ENCODE peak calls at places on chromosomes 3 and 15, in eight cellular contexts. X is NCI-H69; R is frontal cortex; S is AG09319; F is body of pancreas; V is iPS-NIHi11; H is effector memory CD8-positive, alpha-beta T cell; N is amniotic stem cell. E is an unnamed sample.

GRCh38 chr3:177491301-177492031 is 294.2 kb upstream of the TBL1XR1 start:
- DNase-seq in H (no peak), N (no peak), S (no peak), X (peak), R (peak), V (no peak), F (no peak), E (no peak)

GRCh38 chr15:28955160-28955502 is 69.4 kb downstream of the APBA2 start:
- DNase-seq in V (no peak), N (no peak), R (no peak), S (no peak), X (peak), H (peak), F (no peak), E (no peak)

GRCh38 chr15:48644827-48645557 is 517 bp downstream of the FBN1 start:
- DNase-seq in S (no peak), H (no peak), N (no peak), V (peak), R (peak), F (no peak), X (peak), E (peak)

GRCh38 chr3:126266291-126266840 is 86.0 kb upstream of the ALDH1L1 start:
- DNase-seq in R (no peak), V (peak), S (no peak), F (peak), N (no peak), H (no peak), X (no peak), E (peak)

GRCh38 chr15:43748376-43748775 is 2.1 kb downstream of the PDIA3 start:
- DNase-seq in H (no peak), R (no peak), X (no peak), S (no peak), N (no peak), V (no peak), F (no peak), E (peak)

GRCh38 chr3:143763568-143764162 is 84.6 kb downstream of the SLC9A9 start:
- DNase-seq in F (no peak), H (no peak), N (no peak), S (no peak), R (no peak), X (peak), V (no peak), E (peak)

GRCh38 chr15:100114100-100114499 is 227.7 kb downstream of the ADAMTS17 start:
- DNase-seq in N (no peak), F (peak), S (no peak), X (no peak), V (no peak), H (no peak), R (peak), E (no peak)

GRCh38 chr3:186622651-186623310 is 9.9 kb downstream of the AHSG start:
- DNase-seq in F (no peak), N (no peak), S (no peak), R (no peak), V (no peak), H (no peak), X (no peak), E (no peak)

GRCh38 chr3:187011915-187012314 is 81.6 kb downstream of the ST6GAL1 start:
- DNase-seq in F (peak), N (no peak), S (no peak), R (no peak), H (no peak), V (no peak), X (no peak), E (no peak)

GRCh38 chr15:35306361-35306981 is 221.4 kb upstream of the NANOGP8 start:
- DNase-seq in F (no peak), V (peak), S (no peak), N (no peak), R (no peak), X (peak), H (no peak), E (peak)

GRCh38 chr3:126304291-126304690 is 52.9 kb downstream of the KLF15 start:
- DNase-seq in N (no peak), V (no peak), H (no peak), X (no peak), S (no peak), R (no peak), F (no peak), E (no peak)

GRCh38 chr3:62186967-62187366 is 186.4 kb downstream of the FEZF2 start:
- DNase-seq in V (peak), R (no peak), S (no peak), H (no peak), N (no peak), X (peak), F (no peak), E (peak)

GRCh38 chr3:140695361-140696061 is 17.6 kb downstream of the TRIM42 start:
- DNase-seq in V (no peak), X (no peak), R (no peak), H (no peak), F (no peak), N (no peak), S (no peak), E (no peak)

GRCh38 chr3:8550619-8551018 is 49.0 kb downstream of the LMCD1 start:
- DNase-seq in V (no peak), S (no peak), N (no peak), H (no peak), F (no peak), R (no peak), X (no peak), E (no peak)

GRCh38 chr15:66251065-66251789 is 2.3 kb downstream of the MEGF11 start:
- DNase-seq in F (no peak), S (no peak), R (no peak), H (no peak), V (no peak), X (peak), N (no peak), E (peak)

GRCh38 chr3:111070772-111071256 is 802 bp upstream of the NECTIN3 start:
- DNase-seq in V (no peak), H (peak), X (no peak), R (no peak), S (no peak), N (no peak), F (no peak), E (peak)

GRCh38 chr3:124887177-124887995 is at the start of gene ITGB5:
- DNase-seq in H (no peak), S (peak), V (peak), R (peak), F (peak), N (peak), X (peak), E (peak)

GRCh38 chr3:111862415-111862814 is 3.4 kb downstream of the PHLDB2 start:
- DNase-seq in F (no peak), V (no peak), N (no peak), R (no peak), X (no peak), S (no peak), H (no peak), E (no peak)

GRCh38 chr15:82663186-82663600 is 16.0 kb upstream of the CPEB1 start:
- DNase-seq in R (no peak), H (peak), N (no peak), F (peak), V (peak), X (no peak), S (no peak), E (peak)

GRCh38 chr3:153165211-153165815 is 3.3 kb downstream of the RAP2B start:
- DNase-seq in S (no peak), H (no peak), F (no peak), R (no peak), X (no peak), V (no peak), N (no peak), E (peak)

GRCh38 chr15:46892621-46893160 is 824.6 kb upstream of the SEMA6D start:
- DNase-seq in N (peak), H (no peak), X (peak), V (no peak), R (no peak), F (no peak), S (no peak), E (no peak)

GRCh38 chr3:183555541-183556081 is at the start of gene KLHL6:
- DNase-seq in R (no peak), H (peak), V (no peak), N (no peak), S (no peak), X (peak), F (peak), E (no peak)

GRCh38 chr3:76308541-76308940 is 523.2 kb upstream of the ZNF717 start:
- DNase-seq in V (no peak), N (peak), H (no peak), F (no peak), R (no peak), S (peak), X (no peak), E (no peak)

GRCh38 chr3:15271785-15272381 is 60.5 kb downstream of the SH3BP5 start:
- DNase-seq in S (no peak), X (no peak), R (no peak), H (peak), N (no peak), F (peak), V (no peak), E (no peak)

GRCh38 chr15:81161215-81161673 is 27.2 kb downstream of the CFAP161 start:
- DNase-seq in S (no peak), R (no peak), X (no peak), F (no peak), V (no peak), N (no peak), H (no peak), E (no peak)

GRCh38 chr3:149527531-149528343 is 53.2 kb downstream of the TM4SF4 start:
- DNase-seq in R (no peak), H (no peak), V (no peak), F (no peak), N (no peak), S (no peak), X (peak), E (no peak)

GRCh38 chr3:136772709-136773108 is 20.5 kb upstream of the STAG1 start:
- DNase-seq in F (no peak), V (no peak), N (no peak), S (no peak), H (no peak), X (no peak), R (no peak), E (no peak)

GRCh38 chr3:113557374-113557773 is 25.0 kb downstream of the SIDT1 start:
- DNase-seq in R (no peak), N (no peak), S (no peak), F (no peak), H (no peak), X (no peak), V (no peak), E (peak)

GRCh38 chr3:34229871-34230270 is 431.4 kb downstream of the PDCD6IP start:
- DNase-seq in R (no peak), S (no peak), F (no peak), N (no peak), X (peak), V (no peak), H (no peak), E (no peak)

E was measured in GM23338.